ENCODE peak calls at places on chromosome 15, in four cellular contexts. Q is thyroid gland, T is OCI-LY7, U is adrenal gland. D is an unnamed sample. For H3K4me1, the result is how much of the 10 kb centered on the place peaks cover.

GRCh38 chr15:43187544-43188155 is 2.4 kb downstream of the CCNDBP1 start:
- DNase-seq in T (peak), Q (no peak), U (no peak), D (peak)

GRCh38 chr15:57038040-57038439 is 119.6 kb downstream of the TCF12 start:
- DNase-seq in U (no peak), Q (no peak), T (no peak), D (no peak)

GRCh38 chr15:39828374-39828931 is 45.8 kb upstream of the FSIP1 start:
- DNase-seq in T (no peak), U (peak), Q (no peak), D (no peak)

GRCh38 chr15:85582719-85583089 is 202.3 kb downstream of the AKAP13 start:
- DNase-seq in Q (peak), U (peak), T (peak), D (peak)

GRCh38 chr15:82571722-82572222 is 31.5 kb upstream of the RPS17 start:
- DNase-seq in U (peak), T (no peak), Q (peak), D (no peak)

GRCh38 chr15:94576889-94577533 is 345.6 kb downstream of the MCTP2 start:
- DNase-seq in U (no peak), T (peak), Q (no peak), D (peak)

GRCh38 chr15:35713733-35714132 is 167.8 kb upstream of the DPH6 start:
- DNase-seq in U (no peak), Q (no peak), T (no peak), D (no peak)

GRCh38 chr15:24760066-24760465 is 84.5 kb downstream of the NPAP1 start:
- DNase-seq in U (no peak), Q (no peak), T (no peak), D (no peak)

GRCh38 chr15:48370460-48370859 is 39.2 kb downstream of the DUT start:
- DNase-seq in Q (no peak), T (no peak), U (no peak), D (no peak)

GRCh38 chr15:64249406-64249805 is 86.6 kb upstream of the PPIB start:
- DNase-seq in T (no peak), U (no peak), Q (no peak), D (no peak)

GRCh38 chr15:64246364-64247189 is 83.8 kb upstream of the PPIB start:
- DNase-seq in T (no peak), U (peak), Q (no peak), D (no peak)

GRCh38 chr15:64245405-64245804 is 82.6 kb upstream of the PPIB start:
- DNase-seq in T (no peak), Q (no peak), U (no peak), D (no peak)

GRCh38 chr15:64247906-64248541 is 85.2 kb upstream of the PPIB start:
- DNase-seq in T (no peak), U (peak), Q (no peak), D (peak)

GRCh38 chr15:64247535-64247905 is 84.7 kb upstream of the PPIB start:
- DNase-seq in T (no peak), Q (no peak), U (no peak), D (no peak)
- H3K27ac ChIP-seq in T (no peak), Q (no peak), U (peak), D (peak)

DNA sequence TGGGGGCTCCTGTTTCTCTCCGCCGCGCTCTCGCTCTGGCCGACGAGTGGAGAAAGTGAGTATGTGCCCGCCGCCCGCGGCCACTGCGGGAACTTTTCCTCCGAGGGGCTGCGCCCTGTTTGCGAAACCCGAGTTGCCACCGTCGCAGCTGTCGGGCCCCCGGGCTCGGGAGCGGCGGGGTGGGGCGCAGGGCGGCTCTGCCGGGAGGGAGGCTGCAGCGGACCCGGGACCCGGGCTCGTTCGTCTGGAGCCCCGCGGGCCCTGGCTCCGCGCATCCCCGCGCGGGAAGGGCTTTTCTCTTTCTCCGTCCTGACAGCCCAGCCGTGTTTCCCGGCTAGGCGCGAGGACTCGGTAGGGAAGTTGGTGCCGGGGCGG is 1.3 kb downstream of the IGF1R start:
- DNase-seq in Q (peak), T (peak), U (peak), D (peak)
- H3K4me3 ChIP-seq in Q (peak), T (peak), U (peak), D (no peak)

GRCh38 chr15:31359722-31360111 is 33.1 kb downstream of the KLF13 start:
- DNase-seq in Q (no peak), T (no peak), U (no peak), D (no peak)

GRCh38 chr15:31358163-31358562 is 31.5 kb downstream of the KLF13 start:
- DNase-seq in T (no peak), Q (no peak), U (no peak), D (no peak)

GRCh38 chr15:31360158-31360561 is 33.5 kb downstream of the KLF13 start:
- DNase-seq in T (no peak), Q (no peak), U (no peak), D (no peak)

GRCh38 chr15:31360843-31361763 is 34.5 kb downstream of the KLF13 start:
- DNase-seq in U (no peak), Q (no peak), T (peak), D (peak)

DNA sequence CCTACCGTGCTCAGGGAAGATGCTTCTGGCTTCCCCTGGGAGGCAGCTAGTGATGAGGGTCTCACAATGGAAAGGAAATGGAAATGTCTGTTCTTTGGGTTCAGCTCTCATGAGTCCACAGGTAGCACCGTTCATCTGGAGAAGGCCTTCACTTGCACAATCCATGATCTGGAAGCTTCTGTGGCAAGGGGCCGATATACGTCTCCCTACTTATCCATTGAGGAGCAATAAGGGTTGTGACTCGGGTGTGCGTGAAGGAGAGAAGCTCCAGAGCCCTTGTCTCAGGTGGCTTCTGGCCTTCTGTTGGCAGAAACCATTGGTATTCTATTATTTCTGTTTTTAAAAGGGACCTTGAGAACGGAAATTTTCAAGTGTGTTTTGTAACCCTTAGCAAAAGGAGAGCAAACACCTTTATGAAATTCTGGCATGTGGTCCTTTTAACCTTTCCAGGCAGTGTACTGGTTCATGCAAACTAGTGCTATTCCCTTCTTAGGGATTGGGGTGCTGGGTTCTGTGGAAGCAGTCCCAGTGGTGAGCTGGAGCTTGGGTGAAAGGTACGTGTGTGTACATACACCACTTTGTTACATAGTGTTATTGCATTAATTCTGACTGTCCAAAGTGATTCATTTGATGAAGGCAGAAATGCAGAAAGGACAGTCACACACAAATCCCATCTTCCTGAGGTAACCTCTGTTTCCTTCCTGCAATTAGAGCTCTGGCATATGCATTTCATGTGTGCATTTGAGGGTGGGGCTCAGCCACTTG is 32.5 kb downstream of the KLF13 start:
- DNase-seq in T (no peak), Q (peak), U (no peak), D (no peak)
- H3K4me1 ChIP-seq in T (half or more), Q (half or more), U (under half), D (half or more)

DNA sequence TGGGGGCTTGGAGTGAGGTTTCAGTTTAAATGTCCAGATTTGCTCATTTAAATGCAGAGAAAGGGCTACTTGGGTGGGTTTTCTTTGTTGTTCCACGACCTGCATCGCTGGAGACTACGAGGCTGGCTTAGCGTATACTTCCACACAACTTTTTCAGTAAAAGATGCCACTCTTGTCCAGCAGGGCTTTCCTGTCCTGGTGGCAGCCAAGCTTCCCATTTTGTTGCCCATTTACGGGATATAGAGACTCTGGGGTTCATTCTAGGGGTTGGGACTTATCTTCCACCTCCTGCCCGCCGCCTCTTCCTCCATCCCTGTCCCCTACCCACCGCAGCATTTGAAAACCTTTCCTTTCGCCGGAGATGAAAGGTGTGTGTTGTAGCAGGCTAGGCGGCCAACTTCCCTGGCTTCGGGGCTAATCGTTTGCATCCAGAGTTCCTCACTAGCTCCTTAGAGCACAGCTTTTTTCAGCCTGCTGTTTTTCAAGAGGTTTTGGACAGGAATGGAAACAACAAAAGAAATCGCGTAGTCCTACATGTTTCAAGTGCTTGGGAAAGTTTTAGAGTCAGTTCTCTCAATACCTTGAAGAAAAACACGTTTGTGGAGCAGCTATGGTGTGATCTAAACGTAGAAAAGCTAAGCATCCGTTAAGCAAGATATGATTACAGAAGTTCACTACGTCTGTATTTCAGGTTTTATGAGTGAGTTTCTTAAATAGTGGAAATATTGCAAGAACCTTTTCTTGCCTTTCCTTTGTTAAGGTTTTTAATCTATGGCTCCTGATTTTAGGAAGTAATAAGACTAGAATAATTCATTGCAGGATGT is 843 bp downstream of the CHRNA5 start:
- DNase-seq in T (no peak), U (no peak), Q (peak), D (no peak)
- H3K27ac ChIP-seq in T (no peak), U (no peak), Q (no peak), D (no peak)

GRCh38 chr15:74315626-74316025 is 51.8 kb downstream of the CYP11A1 start:
- DNase-seq in T (peak), U (no peak), Q (no peak), D (no peak)
- H3K4me3 ChIP-seq in T (no peak), U (no peak), Q (no peak), D (no peak)

DNA sequence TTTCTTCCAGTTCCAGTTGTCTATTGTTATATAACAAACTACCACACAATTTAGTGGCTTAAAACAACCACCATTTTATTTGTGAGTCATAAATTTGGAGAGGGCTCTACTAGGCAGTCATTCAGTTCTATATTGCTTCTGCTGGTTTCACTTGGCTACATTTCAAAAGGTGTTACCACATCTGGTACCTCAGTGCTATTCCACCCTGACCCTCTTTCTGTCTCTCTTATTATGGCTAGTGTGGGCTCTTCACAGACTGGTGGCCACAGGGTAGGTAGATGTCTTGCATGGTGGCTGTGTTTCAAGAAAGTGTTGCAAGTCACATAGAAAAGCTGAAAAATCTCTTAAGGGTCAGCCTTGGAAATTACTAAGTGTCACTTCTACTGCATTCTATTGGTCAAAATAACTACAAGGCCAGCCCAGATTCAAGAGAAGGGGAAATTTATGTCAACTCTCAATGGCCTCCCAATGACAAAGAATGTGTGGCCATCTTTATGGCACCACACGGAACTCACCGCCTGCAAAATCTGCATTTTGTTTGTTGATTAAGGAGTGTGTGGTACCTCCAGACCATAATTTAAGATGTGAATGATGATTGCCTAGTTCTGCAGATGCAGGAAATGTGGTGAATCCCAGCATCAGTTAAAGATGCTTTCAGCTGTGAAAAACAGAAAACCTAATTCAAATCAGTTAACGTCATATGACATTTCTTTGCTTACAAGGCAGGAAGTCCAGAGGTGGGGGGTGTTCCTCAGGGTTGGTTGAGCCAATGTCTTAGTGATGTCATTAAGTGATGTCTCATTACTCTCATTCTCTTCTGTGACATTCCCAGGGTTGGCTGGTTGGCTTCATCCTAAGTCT is 105.8 kb upstream of the RASGRP1 start:
- DNase-seq in Q (no peak), T (peak), U (no peak), D (peak)
- H3K4me1 ChIP-seq in Q (under half), T (half or more), U (under half), D (half or more)

DNA sequence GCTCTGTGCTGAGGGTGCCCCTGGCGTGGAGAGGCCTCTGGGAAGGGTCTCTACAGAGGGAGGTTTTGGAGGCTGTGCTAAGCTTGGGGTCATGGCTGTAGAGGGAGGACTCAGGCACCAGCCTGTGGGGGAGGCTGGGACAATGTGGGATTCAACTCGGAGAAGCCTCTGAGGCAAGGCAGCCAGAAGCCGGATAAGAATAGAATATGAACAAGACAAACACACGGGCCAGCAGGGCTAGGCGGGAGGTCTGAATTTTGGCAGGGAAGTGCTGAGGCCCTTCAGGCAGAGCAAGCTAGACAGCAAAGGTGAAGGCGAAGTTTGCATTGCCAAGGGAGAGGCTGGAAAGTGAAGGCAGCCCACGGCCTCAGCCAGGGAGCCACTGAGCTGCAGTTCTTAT is 612.1 kb upstream of the NR2F2 start:
- DNase-seq in U (peak), Q (no peak), T (no peak), D (no peak)
- H3K27ac ChIP-seq in U (no peak), Q (no peak), T (no peak), D (no peak)

D was measured in CD4-positive, alpha-beta memory T cell.